ENCODE peak calls at places on chromosome X, in six cellular contexts. One of them, this sample, is unnamed.

GRCh38 chrX:22748093-22748999 is 251.4 kb upstream of the DDX53 start:
- DNase-seq in upper lobe of right lung: no peak
- DNase-seq in ascending aorta: no peak
- DNase-seq in OCI-LY7: peak; percentile 39
- DNase-seq in keratinocyte: no peak
- DNase-seq in adrenal gland: peak; percentile 55
- DNase-seq in this sample: no peak

GRCh38 chrX:107691024-107691448 is 62.7 kb downstream of the PRPS1 start:
- DNase-seq in keratinocyte: no peak
- DNase-seq in ascending aorta: no peak
- DNase-seq in adrenal gland: no peak
- DNase-seq in OCI-LY7: no peak
- DNase-seq in upper lobe of right lung: no peak
- DNase-seq in this sample: no peak

GRCh38 chrX:42772874-42773273 is 5.1 kb downstream of the PPP1R2C start:
- DNase-seq in OCI-LY7: peak; percentile 80
- DNase-seq in adrenal gland: no peak
- DNase-seq in keratinocyte: no peak
- DNase-seq in upper lobe of right lung: no peak
- DNase-seq in ascending aorta: no peak
- DNase-seq in this sample: no peak

GRCh38 chrX:586351-586750 is 44.2 kb upstream of the SHOX start:
- DNase-seq in upper lobe of right lung: no peak
- DNase-seq in OCI-LY7: no peak
- DNase-seq in adrenal gland: no peak
- DNase-seq in keratinocyte: no peak
- DNase-seq in ascending aorta: no peak
- DNase-seq in this sample: no peak

GRCh38 chrX:149453911-149454820 is 50.9 kb downstream of the IDS start:
- DNase-seq in upper lobe of right lung: no peak
- DNase-seq in OCI-LY7: no peak
- DNase-seq in ascending aorta: no peak
- DNase-seq in keratinocyte: no peak
- DNase-seq in adrenal gland: no peak
- DNase-seq in this sample: no peak

GRCh38 chrX:115561605-115562491 is 874 bp downstream of the PLS3 start:
- DNase-seq in keratinocyte: no peak
- DNase-seq in ascending aorta: no peak
- DNase-seq in OCI-LY7: no peak
- DNase-seq in upper lobe of right lung: peak; percentile 83
- DNase-seq in adrenal gland: peak; percentile 45
- DNase-seq in this sample: no peak

GRCh38 chrX:3129256-3129655 is 88.0 kb downstream of the ARSF start:
- DNase-seq in adrenal gland: no peak
- DNase-seq in upper lobe of right lung: no peak
- DNase-seq in OCI-LY7: no peak
- DNase-seq in keratinocyte: no peak
- DNase-seq in ascending aorta: no peak
- DNase-seq in this sample: peak; percentile 4

GRCh38 chrX:38939067-38939466 is 137.8 kb downstream of the MID1IP1 start:
- DNase-seq in adrenal gland: peak; percentile 24
- DNase-seq in OCI-LY7: no peak
- DNase-seq in ascending aorta: no peak
- DNase-seq in keratinocyte: no peak
- DNase-seq in upper lobe of right lung: no peak
- DNase-seq in this sample: no peak

GRCh38 chrX:103442536-103442901 is 66.2 kb downstream of the BEX3 start:
- DNase-seq in ascending aorta: no peak
- DNase-seq in OCI-LY7: no peak
- DNase-seq in upper lobe of right lung: no peak
- DNase-seq in keratinocyte: no peak
- DNase-seq in adrenal gland: no peak
- DNase-seq in this sample: no peak

GRCh38 chrX:139204903-139205667 is 325.5 kb upstream of the F9 start:
- DNase-seq in OCI-LY7: no peak
- DNase-seq in ascending aorta: no peak
- DNase-seq in upper lobe of right lung: peak; percentile 45
- DNase-seq in keratinocyte: no peak
- DNase-seq in adrenal gland: no peak
- DNase-seq in this sample: no peak

GRCh38 chrX:55127692-55128091 is 38.9 kb downstream of the PAGE2 start:
- DNase-seq in ascending aorta: no peak
- DNase-seq in OCI-LY7: no peak
- DNase-seq in adrenal gland: no peak
- DNase-seq in keratinocyte: no peak
- DNase-seq in upper lobe of right lung: no peak
- DNase-seq in this sample: no peak

GRCh38 chrX:10011261-10011931 is 44.2 kb downstream of the CLDN34 start:
- DNase-seq in OCI-LY7: no peak
- DNase-seq in keratinocyte: no peak
- DNase-seq in adrenal gland: no peak
- DNase-seq in upper lobe of right lung: no peak
- DNase-seq in ascending aorta: no peak
- DNase-seq in this sample: no peak

GRCh38 chrX:10597871-10598270 is 22.5 kb downstream of the MID1 start:
- DNase-seq in upper lobe of right lung: no peak
- DNase-seq in OCI-LY7: peak; percentile 23
- DNase-seq in ascending aorta: no peak
- DNase-seq in keratinocyte: no peak
- DNase-seq in adrenal gland: peak; percentile 34
- DNase-seq in this sample: no peak

GRCh38 chrX:31209005-31209612 is 137.3 kb upstream of the FTHL17 start:
- DNase-seq in OCI-LY7: no peak
- DNase-seq in upper lobe of right lung: no peak
- DNase-seq in adrenal gland: no peak
- DNase-seq in keratinocyte: no peak
- DNase-seq in ascending aorta: no peak
- DNase-seq in this sample: no peak

GRCh38 chrX:38175140-38175539 is 45.5 kb downstream of the SRPX start:
- DNase-seq in adrenal gland: peak; percentile 42
- DNase-seq in OCI-LY7: peak; percentile 37
- DNase-seq in keratinocyte: peak; percentile 1
- DNase-seq in upper lobe of right lung: no peak
- DNase-seq in ascending aorta: no peak
- DNase-seq in this sample: no peak

GRCh38 chrX:51955200-51955599 is 61.8 kb downstream of the MAGED1 start:
- DNase-seq in ascending aorta: no peak
- DNase-seq in upper lobe of right lung: no peak
- DNase-seq in keratinocyte: peak; percentile 7
- DNase-seq in adrenal gland: no peak
- DNase-seq in OCI-LY7: peak; percentile 64
- DNase-seq in this sample: no peak

GRCh38 chrX:109890910-109891502 is 111.9 kb upstream of the TMEM164 start:
- DNase-seq in ascending aorta: no peak
- DNase-seq in upper lobe of right lung: peak; percentile 58
- DNase-seq in adrenal gland: peak; percentile 73
- DNase-seq in OCI-LY7: peak; percentile 57
- DNase-seq in keratinocyte: peak; percentile 7
- DNase-seq in this sample: peak; percentile 0

GRCh38 chrX:132216283-132216682 is 3.0 kb downstream of the RAP2C start:
- DNase-seq in adrenal gland: no peak
- DNase-seq in OCI-LY7: no peak
- DNase-seq in ascending aorta: no peak
- DNase-seq in upper lobe of right lung: peak; percentile 53
- DNase-seq in keratinocyte: no peak
- DNase-seq in this sample: no peak

GRCh38 chrX:140091276-140091886 is 126.1 kb upstream of the CXorf66 start:
- DNase-seq in adrenal gland: peak; percentile 47
- DNase-seq in ascending aorta: no peak
- DNase-seq in upper lobe of right lung: peak; percentile 67
- DNase-seq in OCI-LY7: no peak
- DNase-seq in keratinocyte: no peak
- DNase-seq in this sample: no peak

GRCh38 chrX:129596077-129596476 is 56.0 kb downstream of the OCRL start:
- DNase-seq in adrenal gland: no peak
- DNase-seq in upper lobe of right lung: no peak
- DNase-seq in ascending aorta: no peak
- DNase-seq in keratinocyte: no peak
- DNase-seq in OCI-LY7: no peak
- DNase-seq in this sample: no peak

GRCh38 chrX:129594781-129595180 is 54.7 kb downstream of the OCRL start:
- DNase-seq in OCI-LY7: no peak
- DNase-seq in ascending aorta: no peak
- DNase-seq in upper lobe of right lung: no peak
- DNase-seq in adrenal gland: no peak
- DNase-seq in keratinocyte: no peak
- DNase-seq in this sample: no peak

GRCh38 chrX:129590596-129590995 is 50.5 kb downstream of the OCRL start:
- DNase-seq in OCI-LY7: no peak
- DNase-seq in keratinocyte: no peak
- DNase-seq in ascending aorta: no peak
- DNase-seq in adrenal gland: no peak
- DNase-seq in upper lobe of right lung: no peak
- DNase-seq in this sample: no peak

GRCh38 chrX:129597905-129598304 is 56.9 kb downstream of the APLN start:
- DNase-seq in ascending aorta: no peak
- DNase-seq in keratinocyte: no peak
- DNase-seq in adrenal gland: no peak
- DNase-seq in OCI-LY7: no peak
- DNase-seq in upper lobe of right lung: no peak
- DNase-seq in this sample: no peak

DNA sequence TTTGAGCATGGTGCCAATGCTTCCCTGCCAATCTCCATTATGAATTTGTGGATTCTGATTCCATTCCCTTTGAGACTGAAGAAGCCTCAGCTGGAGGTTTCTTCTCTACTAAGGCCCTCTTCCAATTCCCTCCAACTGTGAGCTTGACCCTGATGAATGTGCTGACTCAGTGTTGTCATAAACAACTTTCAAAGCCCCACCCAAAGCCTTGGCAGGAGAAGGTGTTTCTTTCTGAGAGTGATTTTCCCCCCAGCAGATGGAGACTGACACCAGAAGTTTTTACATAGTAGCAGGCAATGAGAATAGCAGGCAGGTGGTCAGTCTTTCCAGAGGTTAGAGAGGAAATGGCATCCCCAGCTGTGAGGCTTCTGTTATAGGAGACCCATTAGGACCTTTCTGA is 53.1 kb downstream of the OCRL start:
- DNase-seq in keratinocyte: no peak
- DNase-seq in adrenal gland: no peak
- DNase-seq in ascending aorta: no peak
- DNase-seq in upper lobe of right lung: no peak
- DNase-seq in OCI-LY7: no peak
- DNase-seq in this sample: no peak
- H3K36me3 ChIP-seq in keratinocyte: peaks cover 8% of the 10 kb centered on the region
- H3K36me3 ChIP-seq in adrenal gland: peaks cover 25% of the 10 kb centered on the region
- H3K36me3 ChIP-seq in ascending aorta: no peaks in the 10 kb centered on the region
- H3K36me3 ChIP-seq in upper lobe of right lung: peaks cover 19% of the 10 kb centered on the region
- H3K36me3 ChIP-seq in OCI-LY7: no peaks in the 10 kb centered on the region
- H3K36me3 ChIP-seq in this sample: no peaks in the 10 kb centered on the region

GRCh38 chrX:153494541-153495361 is at the start of gene BGN:
- DNase-seq in OCI-LY7: no peak
- DNase-seq in keratinocyte: no peak
- DNase-seq in ascending aorta: no peak
- DNase-seq in upper lobe of right lung: no peak
- DNase-seq in adrenal gland: peak; percentile 48
- DNase-seq in this sample: no peak

GRCh38 chrX:153494061-153494460 is 719 bp upstream of the BGN start:
- DNase-seq in OCI-LY7: no peak
- DNase-seq in ascending aorta: no peak
- DNase-seq in upper lobe of right lung: no peak
- DNase-seq in adrenal gland: no peak
- DNase-seq in keratinocyte: no peak
- DNase-seq in this sample: no peak

GRCh38 chrX:153495362-153495751 is 577 bp downstream of the BGN start:
- DNase-seq in upper lobe of right lung: no peak
- DNase-seq in adrenal gland: no peak
- DNase-seq in OCI-LY7: no peak
- DNase-seq in keratinocyte: no peak
- DNase-seq in ascending aorta: no peak
- DNase-seq in this sample: no peak

GRCh38 chrX:153498453-153498852 is 3.7 kb downstream of the BGN start:
- DNase-seq in ascending aorta: no peak
- DNase-seq in OCI-LY7: no peak
- DNase-seq in upper lobe of right lung: no peak
- DNase-seq in adrenal gland: no peak
- DNase-seq in keratinocyte: no peak
- DNase-seq in this sample: no peak

DNA sequence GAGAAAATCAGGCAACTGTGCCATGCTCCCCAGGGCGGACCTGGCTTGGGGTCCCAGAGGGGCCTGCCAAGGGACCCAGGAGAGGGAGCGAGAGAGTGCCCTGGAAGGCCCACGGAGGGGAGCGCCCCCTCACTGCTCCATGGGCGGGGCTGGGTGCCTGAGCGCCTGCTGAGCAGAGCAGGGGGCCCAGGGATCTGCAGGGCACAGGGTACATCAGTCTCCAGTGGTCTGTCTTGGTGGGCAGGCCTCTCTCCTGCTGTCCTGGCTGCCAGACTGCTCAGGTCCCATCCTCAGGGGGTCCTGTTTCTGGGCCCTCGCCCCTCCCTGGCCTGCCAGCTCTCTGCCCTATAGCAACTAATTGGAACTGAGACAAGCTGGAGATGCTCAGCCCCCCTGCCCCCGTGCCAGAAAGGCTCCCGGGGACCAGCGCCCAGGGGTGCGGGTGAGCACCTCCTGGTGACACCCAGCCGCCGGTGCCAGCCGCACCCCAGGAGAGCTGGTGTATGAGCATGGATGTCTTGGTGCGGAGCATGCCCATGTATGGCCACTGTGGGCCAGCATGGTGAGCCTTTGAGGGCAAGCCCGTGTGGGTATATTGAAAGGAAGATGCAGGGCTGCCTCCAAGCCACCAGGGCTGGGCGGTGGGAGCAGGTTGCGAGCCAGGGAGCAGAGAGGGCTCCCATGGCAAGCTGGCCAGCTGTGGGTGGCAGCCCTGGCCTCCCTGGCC is 1.3 kb downstream of the BGN start:
- DNase-seq in keratinocyte: no peak
- DNase-seq in ascending aorta: no peak
- DNase-seq in adrenal gland: no peak
- DNase-seq in OCI-LY7: no peak
- DNase-seq in upper lobe of right lung: no peak
- DNase-seq in this sample: no peak
- H3K4me3 ChIP-seq in keratinocyte: no peak overlapping the region
- H3K4me3 ChIP-seq in ascending aorta: peak overlapping the region; percentile 75
- H3K4me3 ChIP-seq in adrenal gland: peak overlapping the region; percentile 38
- H3K4me3 ChIP-seq in OCI-LY7: no peak overlapping the region
- H3K4me3 ChIP-seq in upper lobe of right lung: peak overlapping the region; percentile 40
- H3K4me3 ChIP-seq in this sample: peak overlapping the region; percentile 24

GRCh38 chrX:129606918-129607317 is 47.8 kb downstream of the APLN start:
- DNase-seq in upper lobe of right lung: no peak
- DNase-seq in OCI-LY7: peak; percentile 53
- DNase-seq in keratinocyte: no peak
- DNase-seq in adrenal gland: peak; percentile 80
- DNase-seq in ascending aorta: no peak
- DNase-seq in this sample: no peak
- TF ChIP-seq CTCF in upper lobe of right lung: peak; percentile 64
- TF ChIP-seq CTCF in OCI-LY7: peak; percentile 78
- TF ChIP-seq CTCF in keratinocyte: peak; percentile 76
- TF ChIP-seq CTCF in adrenal gland: peak; percentile 88
- TF ChIP-seq CTCF in ascending aorta: peak; percentile 80
- TF ChIP-seq CTCF in this sample: peak; percentile 66

DNA sequence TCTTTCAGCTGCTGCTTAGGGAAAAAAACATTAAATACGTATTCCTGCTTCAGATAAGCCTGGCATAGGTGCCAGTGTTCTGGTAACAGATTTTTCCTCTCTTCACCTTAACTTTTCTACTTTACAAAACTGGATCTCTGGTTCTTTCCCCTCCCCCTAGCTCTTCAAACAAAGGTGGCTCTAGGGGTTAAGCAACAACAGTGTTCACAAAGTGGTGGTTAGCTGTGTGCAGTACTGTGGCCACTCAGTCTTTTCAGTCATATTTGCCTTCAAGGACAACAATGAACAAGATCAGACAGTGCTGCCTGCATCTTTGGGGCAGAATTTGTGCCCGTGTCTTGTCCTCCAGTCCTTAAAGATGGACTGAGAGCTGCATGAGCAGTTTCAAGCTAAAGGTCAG is 15.1 kb upstream of the RGN start:
- DNase-seq in upper lobe of right lung: no peak
- DNase-seq in ascending aorta: no peak
- DNase-seq in keratinocyte: no peak
- DNase-seq in OCI-LY7: no peak
- DNase-seq in adrenal gland: no peak
- DNase-seq in this sample: no peak
- H3K36me3 ChIP-seq in upper lobe of right lung: no peaks in the 10 kb centered on the region
- H3K36me3 ChIP-seq in ascending aorta: no peaks in the 10 kb centered on the region
- H3K36me3 ChIP-seq in keratinocyte: peaks cover 5% of the 10 kb centered on the region
- H3K36me3 ChIP-seq in OCI-LY7: no peaks in the 10 kb centered on the region
- H3K36me3 ChIP-seq in adrenal gland: no peaks in the 10 kb centered on the region
- H3K36me3 ChIP-seq in this sample: no peaks in the 10 kb centered on the region